ENCODE peak calls at places on chromosomes 1 and 21, in six cellular contexts. One of them, this sample, is unnamed.
A peak's percentile ranks its signal among the peaks of the same experiment; 100 is the strongest.

GRCh38 chr1:241639653-241640148 is 468 bp downstream of the CHML start:
- DNase-seq in NCI-H2081: peak; percentile 78
- DNase-seq in sciatic nerve: peak; percentile 67
- DNase-seq in nucleus accumbens: no peak
- DNase-seq in EH: no peak
- DNase-seq in foreskin fibroblast: no peak
- DNase-seq in this sample: peak; percentile 24

GRCh38 chr1:95381980-95382379 is 148.0 kb downstream of the RWDD3 start:
- DNase-seq in NCI-H2081: no peak
- DNase-seq in sciatic nerve: no peak
- DNase-seq in nucleus accumbens: no peak
- DNase-seq in EH: no peak
- DNase-seq in foreskin fibroblast: no peak
- DNase-seq in this sample: no peak

GRCh38 chr1:7265771-7266371 is 480.6 kb downstream of the CAMTA1 start:
- DNase-seq in NCI-H2081: peak; percentile 50
- DNase-seq in sciatic nerve: no peak
- DNase-seq in nucleus accumbens: no peak
- DNase-seq in EH: peak; percentile 83
- DNase-seq in foreskin fibroblast: peak; percentile 81
- DNase-seq in this sample: no peak

GRCh38 chr1:201648066-201648910 is 109.4 kb downstream of the NAV1 start:
- DNase-seq in NCI-H2081: peak; percentile 80
- DNase-seq in sciatic nerve: peak; percentile 65
- DNase-seq in nucleus accumbens: peak; percentile 46
- DNase-seq in EH: peak; percentile 78
- DNase-seq in foreskin fibroblast: peak; percentile 92
- DNase-seq in this sample: peak; percentile 37

GRCh38 chr1:9701661-9702060 is 50.1 kb downstream of the PIK3CD start:
- DNase-seq in NCI-H2081: no peak
- DNase-seq in sciatic nerve: no peak
- DNase-seq in nucleus accumbens: no peak
- DNase-seq in EH: peak; percentile 53
- DNase-seq in foreskin fibroblast: no peak
- DNase-seq in this sample: no peak

GRCh38 chr1:200733907-200734306 is 4.8 kb upstream of the CAMSAP2 start:
- DNase-seq in NCI-H2081: no peak
- DNase-seq in sciatic nerve: no peak
- DNase-seq in nucleus accumbens: no peak
- DNase-seq in EH: no peak
- DNase-seq in foreskin fibroblast: no peak
- DNase-seq in this sample: no peak

GRCh38 chr1:25486602-25487001 is 55.9 kb downstream of the MACO1 start:
- DNase-seq in NCI-H2081: no peak
- DNase-seq in sciatic nerve: no peak
- DNase-seq in nucleus accumbens: no peak
- DNase-seq in EH: peak; percentile 25
- DNase-seq in foreskin fibroblast: peak; percentile 37
- DNase-seq in this sample: peak; percentile 27

GRCh38 chr1:246567258-246568235 is 1.3 kb downstream of the CNST start:
- DNase-seq in NCI-H2081: peak; percentile 19
- DNase-seq in sciatic nerve: no peak
- DNase-seq in nucleus accumbens: no peak
- DNase-seq in EH: peak; percentile 95
- DNase-seq in foreskin fibroblast: peak; percentile 78
- DNase-seq in this sample: no peak

GRCh38 chr21:36730291-36731281 is 31.7 kb downstream of the SIM2 start:
- DNase-seq in NCI-H2081: no peak
- DNase-seq in sciatic nerve: no peak
- DNase-seq in nucleus accumbens: no peak
- DNase-seq in EH: no peak
- DNase-seq in foreskin fibroblast: no peak
- DNase-seq in this sample: no peak

GRCh38 chr21:44365967-44366585 is 12.7 kb downstream of the TRPM2 start:
- DNase-seq in NCI-H2081: no peak
- DNase-seq in sciatic nerve: peak; percentile 51
- DNase-seq in nucleus accumbens: no peak
- DNase-seq in EH: no peak
- DNase-seq in foreskin fibroblast: no peak
- DNase-seq in this sample: no peak

GRCh38 chr1:178407662-178408061 is 89.1 kb downstream of the CLEC20A start:
- DNase-seq in NCI-H2081: no peak
- DNase-seq in sciatic nerve: no peak
- DNase-seq in nucleus accumbens: no peak
- DNase-seq in EH: no peak
- DNase-seq in foreskin fibroblast: no peak
- DNase-seq in this sample: no peak

GRCh38 chr1:178060789-178061556 is 32.9 kb upstream of the RASAL2 start:
- DNase-seq in NCI-H2081: no peak
- DNase-seq in sciatic nerve: no peak
- DNase-seq in nucleus accumbens: peak; percentile 10
- DNase-seq in EH: peak; percentile 97
- DNase-seq in foreskin fibroblast: peak; percentile 72
- DNase-seq in this sample: no peak

GRCh38 chr1:3987669-3988235 is 87.7 kb upstream of the C1orf174 start:
- DNase-seq in NCI-H2081: no peak
- DNase-seq in sciatic nerve: no peak
- DNase-seq in nucleus accumbens: no peak
- DNase-seq in EH: no peak
- DNase-seq in foreskin fibroblast: no peak
- DNase-seq in this sample: no peak

GRCh38 chr1:21647431-21648373 is 21.5 kb downstream of the RAP1GAP start:
- DNase-seq in NCI-H2081: no peak
- DNase-seq in sciatic nerve: no peak
- DNase-seq in nucleus accumbens: no peak
- DNase-seq in EH: peak; percentile 81
- DNase-seq in foreskin fibroblast: peak; percentile 25
- DNase-seq in this sample: no peak

GRCh38 chr1:53643061-53643880 is 95.7 kb downstream of the GLIS1 start:
- DNase-seq in NCI-H2081: no peak
- DNase-seq in sciatic nerve: peak; percentile 28
- DNase-seq in nucleus accumbens: no peak
- DNase-seq in EH: no peak
- DNase-seq in foreskin fibroblast: no peak
- DNase-seq in this sample: no peak

GRCh38 chr21:42239556-42239955 is 20.6 kb downstream of the ABCG1 start:
- DNase-seq in NCI-H2081: no peak
- DNase-seq in sciatic nerve: no peak
- DNase-seq in nucleus accumbens: no peak
- DNase-seq in EH: no peak
- DNase-seq in foreskin fibroblast: no peak
- DNase-seq in this sample: no peak

GRCh38 chr1:53350853-53351767 is 23.2 kb upstream of the LRP8 start:
- DNase-seq in NCI-H2081: no peak
- DNase-seq in sciatic nerve: no peak
- DNase-seq in nucleus accumbens: no peak
- DNase-seq in EH: no peak
- DNase-seq in foreskin fibroblast: no peak
- DNase-seq in this sample: no peak

GRCh38 chr1:59034925-59035324 is 251.1 kb upstream of the JUN start:
- DNase-seq in NCI-H2081: no peak
- DNase-seq in sciatic nerve: no peak
- DNase-seq in nucleus accumbens: no peak
- DNase-seq in EH: peak; percentile 15
- DNase-seq in foreskin fibroblast: no peak
- DNase-seq in this sample: no peak

GRCh38 chr1:26579662-26580061 is 50.1 kb downstream of the RPS6KA1 start:
- DNase-seq in NCI-H2081: no peak
- DNase-seq in sciatic nerve: no peak
- DNase-seq in nucleus accumbens: no peak
- DNase-seq in EH: no peak
- DNase-seq in foreskin fibroblast: no peak
- DNase-seq in this sample: no peak

GRCh38 chr1:91731815-91732214 is 154.1 kb downstream of the TGFBR3 start:
- DNase-seq in NCI-H2081: no peak
- DNase-seq in sciatic nerve: no peak
- DNase-seq in nucleus accumbens: no peak
- DNase-seq in EH: no peak
- DNase-seq in foreskin fibroblast: no peak
- DNase-seq in this sample: no peak